ENCODE peak calls at places on chromosomes 16 and 17, in six cellular contexts. One of them, this sample, is unnamed.

GRCh38 chr17:16872836-16873653 is 98.9 kb downstream of the TNFRSF13B start:
- DNase-seq in ascending aorta: no peak
- DNase-seq in mesothelial cell of epicardium: no peak
- DNase-seq in WTC11: peak; percentile 73
- DNase-seq in natural killer cell: no peak
- DNase-seq in bronchial epithelial cell: peak; percentile 4
- DNase-seq in this sample: peak; percentile 78

GRCh38 chr16:89564476-89565255 is 4.2 kb downstream of the RPL13 start:
- DNase-seq in ascending aorta: no peak
- DNase-seq in mesothelial cell of epicardium: no peak
- DNase-seq in WTC11: peak; percentile 58
- DNase-seq in natural killer cell: no peak
- DNase-seq in bronchial epithelial cell: peak; percentile 3
- DNase-seq in this sample: no peak

GRCh38 chr16:56228476-56228875 is 37.2 kb downstream of the GNAO1 start:
- DNase-seq in ascending aorta: no peak
- DNase-seq in mesothelial cell of epicardium: no peak
- DNase-seq in WTC11: no peak
- DNase-seq in natural killer cell: no peak
- DNase-seq in bronchial epithelial cell: no peak
- DNase-seq in this sample: no peak

GRCh38 chr16:48000622-48001021 is 155.2 kb downstream of the ABCC12 start:
- DNase-seq in ascending aorta: no peak
- DNase-seq in mesothelial cell of epicardium: no peak
- DNase-seq in WTC11: no peak
- DNase-seq in natural killer cell: no peak
- DNase-seq in bronchial epithelial cell: no peak
- DNase-seq in this sample: no peak

GRCh38 chr17:27414271-27414670 is 42.0 kb upstream of the KSR1 start:
- DNase-seq in ascending aorta: no peak
- DNase-seq in mesothelial cell of epicardium: no peak
- DNase-seq in WTC11: no peak
- DNase-seq in natural killer cell: no peak
- DNase-seq in bronchial epithelial cell: peak; percentile 8
- DNase-seq in this sample: no peak

GRCh38 chr17:14203392-14203791 is 33.3 kb downstream of the CDRT15 start:
- DNase-seq in ascending aorta: no peak
- DNase-seq in mesothelial cell of epicardium: no peak
- DNase-seq in WTC11: no peak
- DNase-seq in natural killer cell: no peak
- DNase-seq in bronchial epithelial cell: no peak
- DNase-seq in this sample: no peak

GRCh38 chr17:15279011-15279477 is 13.9 kb upstream of the PMP22 start:
- DNase-seq in ascending aorta: no peak
- DNase-seq in mesothelial cell of epicardium: no peak
- DNase-seq in WTC11: no peak
- DNase-seq in natural killer cell: no peak
- DNase-seq in bronchial epithelial cell: peak; percentile 93
- DNase-seq in this sample: no peak

GRCh38 chr16:86664518-86665318 is 86.4 kb downstream of the FOXL1 start:
- DNase-seq in ascending aorta: no peak
- DNase-seq in mesothelial cell of epicardium: no peak
- DNase-seq in WTC11: no peak
- DNase-seq in natural killer cell: peak; percentile 43
- DNase-seq in bronchial epithelial cell: peak; percentile 97
- DNase-seq in this sample: peak; percentile 47

GRCh38 chr17:29980261-29980660 is 38.8 kb downstream of the EFCAB5 start:
- DNase-seq in ascending aorta: no peak
- DNase-seq in mesothelial cell of epicardium: no peak
- DNase-seq in WTC11: no peak
- DNase-seq in natural killer cell: no peak
- DNase-seq in bronchial epithelial cell: no peak
- DNase-seq in this sample: no peak

GRCh38 chr16:75116081-75116910 is at the start of gene LDHD:
- DNase-seq in ascending aorta: peak; percentile 55
- DNase-seq in mesothelial cell of epicardium: no peak
- DNase-seq in WTC11: peak; percentile 70
- DNase-seq in natural killer cell: no peak
- DNase-seq in bronchial epithelial cell: peak; percentile 22
- DNase-seq in this sample: no peak

GRCh38 chr17:27471321-27472269 is 15.3 kb downstream of the KSR1 start:
- DNase-seq in ascending aorta: no peak
- DNase-seq in mesothelial cell of epicardium: no peak
- DNase-seq in WTC11: no peak
- DNase-seq in natural killer cell: no peak
- DNase-seq in bronchial epithelial cell: peak; percentile 94
- DNase-seq in this sample: peak; percentile 63

GRCh38 chr17:3801043-3801746 is at the start of gene ITGAE:
- DNase-seq in ascending aorta: no peak
- DNase-seq in mesothelial cell of epicardium: no peak
- DNase-seq in WTC11: no peak
- DNase-seq in natural killer cell: no peak
- DNase-seq in bronchial epithelial cell: no peak
- DNase-seq in this sample: no peak

GRCh38 chr16:3659200-3659599 is 4.7 kb downstream of the DNASE1 start:
- DNase-seq in ascending aorta: no peak
- DNase-seq in mesothelial cell of epicardium: no peak
- DNase-seq in WTC11: no peak
- DNase-seq in natural killer cell: no peak
- DNase-seq in bronchial epithelial cell: no peak
- DNase-seq in this sample: no peak

GRCh38 chr17:79952265-79952877 is 83.3 kb downstream of the TBC1D16 start:
- DNase-seq in ascending aorta: no peak
- DNase-seq in mesothelial cell of epicardium: peak; percentile 10
- DNase-seq in WTC11: no peak
- DNase-seq in natural killer cell: no peak
- DNase-seq in bronchial epithelial cell: no peak
- DNase-seq in this sample: no peak

GRCh38 chr17:62907961-62908360 is 58.1 kb upstream of the TANC2 start:
- DNase-seq in ascending aorta: no peak
- DNase-seq in mesothelial cell of epicardium: no peak
- DNase-seq in WTC11: no peak
- DNase-seq in natural killer cell: no peak
- DNase-seq in bronchial epithelial cell: no peak
- DNase-seq in this sample: no peak
- TF ChIP-seq CTCF in ascending aorta: no peak
- TF ChIP-seq CTCF in mesothelial cell of epicardium: no peak
- TF ChIP-seq CTCF in WTC11: no peak
- TF ChIP-seq CTCF in natural killer cell: no peak
- TF ChIP-seq CTCF in bronchial epithelial cell: no peak
- TF ChIP-seq CTCF in this sample: no peak

DNA sequence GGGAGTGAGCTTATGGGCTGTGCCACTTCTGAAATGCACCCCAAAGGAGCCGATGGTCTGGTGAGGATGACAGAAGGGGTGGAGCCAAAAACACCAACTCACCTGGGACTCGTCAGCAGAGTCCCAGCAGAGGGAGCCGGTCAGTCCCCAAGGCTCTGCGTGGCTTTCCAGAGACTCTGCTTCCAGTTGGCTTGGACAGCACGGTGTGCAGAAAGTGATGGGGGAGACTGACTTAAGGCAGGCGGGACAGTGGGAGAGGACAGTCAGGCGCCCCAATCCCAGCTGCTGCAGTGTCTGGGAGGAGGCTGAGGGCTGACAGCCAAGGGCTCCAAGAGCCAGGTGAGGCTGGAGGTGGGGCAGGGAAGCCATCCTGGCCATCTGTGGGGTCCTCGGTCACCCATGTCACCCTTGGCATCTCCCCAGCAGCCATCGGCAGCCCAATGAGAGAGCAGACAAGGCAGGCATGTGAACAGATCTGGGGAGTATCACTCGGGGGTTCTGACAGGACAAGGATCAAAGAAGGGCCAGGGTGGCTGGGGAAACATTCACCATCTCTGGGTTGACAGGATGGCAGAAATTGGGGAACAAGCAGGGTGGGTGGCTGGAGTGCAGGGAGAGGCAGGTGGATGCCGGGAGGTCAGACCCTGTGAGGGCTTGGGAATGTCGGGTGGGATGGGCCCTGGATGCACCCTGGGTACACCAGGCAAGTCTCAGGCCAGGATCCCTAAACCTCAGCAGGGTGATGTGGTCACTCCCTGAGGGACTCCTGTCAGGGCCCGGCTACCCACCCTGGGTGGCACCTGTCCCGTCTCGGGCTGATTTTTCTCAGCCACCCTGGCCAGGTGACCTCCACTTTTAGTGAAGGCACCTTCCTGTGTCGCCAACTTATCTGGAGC is 8.9 kb upstream of the KRTAP17-1 start:
- DNase-seq in ascending aorta: no peak
- DNase-seq in mesothelial cell of epicardium: no peak
- DNase-seq in WTC11: peak; percentile 63
- DNase-seq in natural killer cell: no peak
- DNase-seq in bronchial epithelial cell: peak; percentile 50
- DNase-seq in this sample: no peak
- TF ChIP-seq CTCF in ascending aorta: no peak
- TF ChIP-seq CTCF in mesothelial cell of epicardium: no peak
- TF ChIP-seq CTCF in WTC11: peak; percentile 7
- TF ChIP-seq CTCF in natural killer cell: no peak
- TF ChIP-seq CTCF in bronchial epithelial cell: peak; percentile 85
- TF ChIP-seq CTCF in this sample: no peak

DNA sequence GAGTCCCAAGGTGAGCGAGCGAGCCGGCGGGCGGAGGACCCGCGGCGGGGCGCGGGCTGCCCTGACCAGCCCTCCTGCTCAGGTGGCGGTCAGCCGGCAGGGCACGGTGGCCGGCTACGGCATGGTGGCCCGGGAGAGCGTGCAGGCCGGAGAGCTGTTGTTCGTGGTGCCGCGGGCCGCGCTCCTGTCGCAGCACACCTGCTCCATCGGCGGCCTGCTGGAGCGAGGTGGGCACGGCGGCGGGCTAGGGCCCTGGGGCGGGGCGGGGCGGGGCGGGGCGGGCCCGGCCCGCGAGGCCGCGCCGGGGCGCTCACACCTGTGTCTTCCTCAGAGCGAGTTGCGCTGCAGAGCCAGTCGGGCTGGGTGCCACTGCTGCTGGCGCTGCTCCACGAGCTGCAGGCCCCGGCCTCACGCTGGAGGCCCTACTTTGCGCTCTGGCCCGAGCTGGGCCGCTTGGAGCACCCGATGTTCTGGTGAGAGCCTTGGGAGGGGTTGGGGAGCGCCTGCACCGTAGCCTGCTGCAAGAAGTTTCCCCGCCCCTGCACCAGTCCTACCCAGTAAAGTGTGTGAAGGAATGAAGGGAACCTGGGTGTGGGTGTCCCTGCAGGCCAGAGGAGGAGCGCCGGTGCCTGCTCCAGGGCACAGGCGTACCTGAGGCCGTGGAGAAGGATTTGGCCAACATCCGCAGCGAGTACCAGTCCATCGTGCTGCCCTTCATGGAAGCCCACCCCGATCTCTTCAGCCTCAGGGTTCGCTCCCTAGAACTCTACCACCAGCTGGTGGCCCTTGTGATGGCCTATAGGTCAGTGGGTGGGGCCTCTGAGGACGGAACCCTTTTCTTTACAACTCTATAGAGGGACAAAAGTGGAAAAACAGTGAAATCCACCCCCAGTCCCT is 802 bp downstream of the SETD6 start:
- DNase-seq in ascending aorta: no peak
- DNase-seq in mesothelial cell of epicardium: no peak
- DNase-seq in WTC11: peak; percentile 41
- DNase-seq in natural killer cell: no peak
- DNase-seq in bronchial epithelial cell: peak; percentile 38
- DNase-seq in this sample: peak; percentile 67
- TF ChIP-seq CTCF in ascending aorta: no peak
- TF ChIP-seq CTCF in mesothelial cell of epicardium: no peak
- TF ChIP-seq CTCF in WTC11: no peak
- TF ChIP-seq CTCF in natural killer cell: no peak
- TF ChIP-seq CTCF in bronchial epithelial cell: no peak
- TF ChIP-seq CTCF in this sample: no peak

GRCh38 chr16:30721606-30722005 is 22.6 kb downstream of the SRCAP start:
- DNase-seq in ascending aorta: no peak
- DNase-seq in mesothelial cell of epicardium: no peak
- DNase-seq in WTC11: no peak
- DNase-seq in natural killer cell: no peak
- DNase-seq in bronchial epithelial cell: peak; percentile 44
- DNase-seq in this sample: no peak

GRCh38 chr16:30721167-30721566 is 22.2 kb downstream of the SRCAP start:
- DNase-seq in ascending aorta: no peak
- DNase-seq in mesothelial cell of epicardium: no peak
- DNase-seq in WTC11: no peak
- DNase-seq in natural killer cell: no peak
- DNase-seq in bronchial epithelial cell: no peak
- DNase-seq in this sample: no peak

GRCh38 chr16:30723725-30724355 is 24.4 kb upstream of the PHKG2 start:
- DNase-seq in ascending aorta: no peak
- DNase-seq in mesothelial cell of epicardium: no peak
- DNase-seq in WTC11: no peak
- DNase-seq in natural killer cell: no peak
- DNase-seq in bronchial epithelial cell: no peak
- DNase-seq in this sample: no peak

GRCh38 chr16:30722916-30723315 is 23.9 kb downstream of the SRCAP start:
- DNase-seq in ascending aorta: no peak
- DNase-seq in mesothelial cell of epicardium: no peak
- DNase-seq in WTC11: no peak
- DNase-seq in natural killer cell: no peak
- DNase-seq in bronchial epithelial cell: no peak
- DNase-seq in this sample: no peak

GRCh38 chr16:30722443-30722842 is 23.5 kb downstream of the SRCAP start:
- DNase-seq in ascending aorta: no peak
- DNase-seq in mesothelial cell of epicardium: no peak
- DNase-seq in WTC11: no peak
- DNase-seq in natural killer cell: no peak
- DNase-seq in bronchial epithelial cell: no peak
- DNase-seq in this sample: no peak
- TF ChIP-seq CTCF in ascending aorta: no peak
- TF ChIP-seq CTCF in mesothelial cell of epicardium: no peak
- TF ChIP-seq CTCF in WTC11: no peak
- TF ChIP-seq CTCF in natural killer cell: no peak
- TF ChIP-seq CTCF in bronchial epithelial cell: no peak
- TF ChIP-seq CTCF in this sample: peak; percentile 32